ENCODE peak calls at places on chromosome 15, in six cellular contexts. T is HCT116, R is A549, S is prostate gland, O is transverse colon, U is Peyer's patch. I is an unnamed sample.

GRCh38 chr15:50181983-50182232 is at the start of gene SLC27A2:
- DNase-seq in T (peak; percentile 19), R (peak; percentile 51), S (peak; percentile 17), O (peak; percentile 70), U (no peak), I (no peak)

GRCh38 chr15:50767332-50767861 is 1.9 kb upstream of the SPPL2A start:
- DNase-seq in T (no peak), R (peak; percentile 24), S (peak; percentile 49), O (no peak), U (no peak), I (no peak)

GRCh38 chr15:26070095-26070532 is 207.0 kb upstream of the ATP10A start:
- DNase-seq in T (no peak), R (no peak), S (no peak), O (no peak), U (no peak), I (no peak)

GRCh38 chr15:85730001-85730820 is 64.5 kb downstream of the KLHL25 start:
- DNase-seq in T (peak; percentile 47), R (peak; percentile 74), S (peak; percentile 66), O (no peak), U (no peak), I (no peak)

GRCh38 chr15:90213818-90214204 is 12.7 kb downstream of the SEMA4B start:
- DNase-seq in T (no peak), R (no peak), S (no peak), O (no peak), U (no peak), I (peak; percentile 91)

GRCh38 chr15:88701561-88702095 is 62.8 kb downstream of the ISG20 start:
- DNase-seq in T (peak; percentile 15), R (peak; percentile 46), S (no peak), O (peak; percentile 33), U (peak; percentile 18), I (no peak)

GRCh38 chr15:52448010-52448890 is 80.4 kb downstream of the MYO5A start:
- DNase-seq in T (no peak), R (no peak), S (no peak), O (no peak), U (no peak), I (no peak)

GRCh38 chr15:101615414-101615985 is 36.7 kb downstream of the TM2D3 start:
- DNase-seq in T (no peak), R (no peak), S (no peak), O (no peak), U (no peak), I (no peak)

DNA sequence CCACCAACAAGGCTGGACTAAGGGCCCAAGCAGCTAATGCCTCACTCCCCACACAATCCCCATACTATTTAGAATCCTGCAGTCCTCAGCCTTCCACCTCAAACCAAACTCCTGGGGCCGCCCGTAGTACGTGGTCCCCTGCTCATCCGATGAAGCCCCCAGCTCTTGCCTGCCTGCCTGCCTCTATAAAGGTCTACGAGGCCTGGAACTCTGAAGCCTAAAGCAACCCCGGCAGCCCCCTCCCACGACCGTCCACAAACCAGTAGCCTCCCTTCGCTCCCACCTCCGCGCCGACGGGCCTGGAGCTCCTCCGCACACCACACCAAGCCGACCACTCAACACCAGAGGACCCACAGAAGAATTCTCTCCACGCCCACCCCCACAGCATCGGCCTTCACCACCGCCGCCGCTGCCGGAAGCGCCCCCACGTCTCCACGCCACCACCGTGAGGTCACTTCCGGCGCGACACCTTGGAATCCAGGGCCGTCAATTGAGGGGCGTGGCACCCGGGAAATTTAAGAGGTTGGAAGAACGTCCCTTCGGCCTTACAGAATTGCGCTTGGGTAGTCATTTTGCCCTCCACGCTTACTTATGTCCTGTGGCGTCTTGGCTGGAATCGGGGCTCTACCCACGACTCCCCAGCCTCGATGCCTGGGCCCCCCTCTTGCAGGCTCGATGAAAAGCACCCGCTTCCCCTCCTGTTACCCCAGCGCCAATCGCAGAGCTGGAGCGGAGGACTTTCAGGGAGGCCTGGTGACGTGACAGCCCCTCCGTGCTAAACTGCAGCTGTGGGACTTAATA is at the start of gene EDC3:
- DNase-seq in T (peak; percentile 73), R (peak; percentile 79), S (peak; percentile 86), O (peak; percentile 90), U (peak; percentile 87), I (peak; percentile 93)
- TF ChIP-seq POLR2A in T (peak; percentile 48), R (peak; percentile 27), S (peak; percentile 15), O (peak; percentile 41), U (peak; percentile 30), I (no peak)

GRCh38 chr15:42707873-42708544 is 28.9 kb downstream of the CDAN1 start:
- DNase-seq in T (no peak), R (peak; percentile 3), S (no peak), O (no peak), U (no peak), I (no peak)

GRCh38 chr15:42707068-42707467 is 29.9 kb downstream of the CDAN1 start:
- DNase-seq in T (no peak), R (peak; percentile 31), S (peak; percentile 73), O (no peak), U (no peak), I (no peak)

GRCh38 chr15:42705336-42705735 is 31.6 kb downstream of the CDAN1 start:
- DNase-seq in T (no peak), R (no peak), S (no peak), O (no peak), U (no peak), I (no peak)

DNA sequence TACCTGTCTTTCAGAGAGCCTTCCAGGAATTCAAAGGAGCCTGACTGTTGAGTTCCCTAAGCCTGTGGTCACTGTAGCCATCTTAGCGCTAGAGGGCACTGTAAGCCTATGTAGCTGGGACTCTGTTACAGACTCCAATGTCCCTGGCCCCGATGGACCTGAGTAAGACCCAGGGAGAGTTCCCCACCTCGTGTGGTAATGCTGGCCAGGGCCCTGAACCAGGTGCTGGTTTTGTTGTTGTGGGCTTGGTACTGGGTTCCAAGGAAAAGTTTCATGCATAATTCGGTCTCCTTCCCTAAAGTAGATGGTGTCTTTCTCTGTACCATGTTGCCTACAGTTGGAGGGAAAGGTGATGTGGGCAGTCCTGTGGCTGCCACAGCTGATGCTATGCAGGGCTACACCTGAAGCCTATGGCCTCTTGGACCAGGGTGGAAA is 32.4 kb downstream of the CDAN1 start:
- DNase-seq in T (peak; percentile 47), R (peak; percentile 66), S (peak; percentile 68), O (peak; percentile 69), U (no peak), I (no peak)
- TF ChIP-seq CTCF in T (peak; percentile 91), R (peak; percentile 66), S (peak; percentile 78), O (peak; percentile 77), U (peak; percentile 78), I (peak; percentile 85)

GRCh38 chr15:75153084-75153483 is 48.6 kb upstream of the C15orf39 start:
- DNase-seq in T (peak; percentile 73), R (peak; percentile 84), S (no peak), O (no peak), U (no peak), I (no peak)
- TF ChIP-seq POLR2A in T (no peak), R (no peak), S (no peak), O (no peak), U (no peak), I (no peak)

DNA sequence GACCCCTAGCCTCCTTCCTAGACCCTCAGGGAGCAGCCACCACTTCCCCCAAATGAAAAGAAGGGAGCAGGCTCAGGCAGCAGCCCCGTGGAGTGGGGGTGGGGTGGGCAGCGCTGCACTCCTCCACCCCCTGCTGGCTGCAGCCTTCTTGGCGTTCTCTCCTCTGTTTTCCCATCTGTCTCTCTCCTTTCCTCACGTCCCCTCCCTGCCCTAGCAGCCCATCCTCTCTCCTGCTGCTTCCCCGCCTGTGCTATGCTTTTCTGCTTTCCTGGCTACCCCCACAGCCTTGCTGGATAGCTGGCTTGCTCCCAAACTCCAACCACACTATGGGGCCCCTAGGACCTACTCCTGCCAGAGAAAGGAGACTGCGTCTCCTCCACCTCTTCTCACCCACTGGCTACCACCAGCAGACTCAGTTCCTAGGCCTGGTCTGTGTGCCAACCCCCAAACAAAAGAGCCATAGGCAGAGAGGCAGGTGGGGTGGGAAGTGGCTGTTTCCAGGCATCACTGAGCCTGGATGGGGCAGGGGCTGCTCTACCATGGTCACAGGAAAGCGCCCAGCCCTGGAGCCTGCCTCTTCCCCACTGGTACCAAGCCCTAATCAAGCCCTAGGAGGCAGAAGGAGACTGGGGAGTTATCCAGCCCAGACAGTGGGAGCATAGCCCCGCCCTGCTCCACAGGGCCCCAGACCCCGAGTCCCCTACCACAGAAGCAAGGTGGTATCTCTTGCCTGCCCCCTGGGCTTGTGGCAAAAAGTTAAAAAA is 3.4 kb upstream of the DISP2 start:
- DNase-seq in T (no peak), R (no peak), S (no peak), O (peak; percentile 11), U (peak; percentile 53), I (peak; percentile 54)
- TF ChIP-seq CTCF in T (peak; percentile 65), R (no peak), S (peak; percentile 16), O (peak; percentile 16), U (no peak), I (peak; percentile 37)

GRCh38 chr15:67013696-67014095 is 51.7 kb upstream of the SMAD3 start:
- DNase-seq in T (no peak), R (no peak), S (no peak), O (no peak), U (no peak), I (no peak)
- TF ChIP-seq POLR2A in T (no peak), R (no peak), S (no peak), O (no peak), U (no peak), I (no peak)

GRCh38 chr15:68565701-68566100 is 13.1 kb upstream of the CORO2B start:
- DNase-seq in T (no peak), R (no peak), S (no peak), O (no peak), U (peak; percentile 23), I (peak; percentile 40)
- TF ChIP-seq CTCF in T (no peak), R (no peak), S (no peak), O (no peak), U (no peak), I (no peak)

I was measured in spleen.